ENCODE peak calls at places on chromosomes 6 and 20, in four cellular contexts. One of them, this sample, is unnamed.

GRCh38 chr20:6081236-6081635 is 27.4 kb upstream of the LRRN4 start:
- DNase-seq in HepG2: peak; percentile 26
- DNase-seq in K562: no peak
- DNase-seq in HCT116: no peak
- DNase-seq in this sample: no peak

GRCh38 chr6:169975286-169975685 is 223.9 kb downstream of the ERMARD start:
- DNase-seq in K562: no peak
- DNase-seq in HCT116: no peak
- DNase-seq in HepG2: no peak
- DNase-seq in this sample: no peak

GRCh38 chr20:35660122-35660937 is 4.4 kb downstream of the CPNE1 start:
- DNase-seq in K562: no peak
- DNase-seq in HepG2: no peak
- DNase-seq in HCT116: no peak
- DNase-seq in this sample: no peak

GRCh38 chr6:35566794-35567193 is 54.1 kb upstream of the TULP1 start:
- DNase-seq in HepG2: no peak
- DNase-seq in HCT116: no peak
- DNase-seq in K562: no peak
- DNase-seq in this sample: no peak

GRCh38 chr6:12275084-12275483 is 15.1 kb upstream of the EDN1 start:
- DNase-seq in HCT116: no peak
- DNase-seq in HepG2: no peak
- DNase-seq in K562: peak; percentile 28
- DNase-seq in this sample: no peak

GRCh38 chr6:17413313-17413750 is 19.9 kb downstream of the CAP2 start:
- DNase-seq in HepG2: no peak
- DNase-seq in K562: no peak
- DNase-seq in HCT116: no peak
- DNase-seq in this sample: no peak

GRCh38 chr6:148146717-148147116 is 195.9 kb upstream of the SASH1 start:
- DNase-seq in HCT116: peak; percentile 13
- DNase-seq in K562: no peak
- DNase-seq in HepG2: no peak
- DNase-seq in this sample: no peak

GRCh38 chr6:24980507-24981384 is 45.0 kb upstream of the RIPOR2 start:
- DNase-seq in K562: no peak
- DNase-seq in HCT116: no peak
- DNase-seq in HepG2: no peak
- DNase-seq in this sample: no peak

GRCh38 chr20:50304883-50305635 is 114.4 kb downstream of the CEBPB start:
- DNase-seq in K562: no peak
- DNase-seq in HepG2: peak; percentile 92
- DNase-seq in HCT116: no peak
- DNase-seq in this sample: no peak

GRCh38 chr20:56796345-56796744 is 167.2 kb downstream of the TFAP2C start:
- DNase-seq in K562: no peak
- DNase-seq in HCT116: no peak
- DNase-seq in HepG2: no peak
- DNase-seq in this sample: no peak

GRCh38 chr20:38017959-38018358 is 15.3 kb downstream of the TTI1 start:
- DNase-seq in HepG2: no peak
- DNase-seq in HCT116: no peak
- DNase-seq in K562: no peak
- DNase-seq in this sample: no peak

GRCh38 chr6:2376429-2377355 is 131.3 kb upstream of the GMDS start:
- DNase-seq in K562: no peak
- DNase-seq in HepG2: no peak
- DNase-seq in HCT116: peak; percentile 65
- DNase-seq in this sample: no peak

GRCh38 chr6:36133912-36134311 is 3.6 kb downstream of the MAPK13 start:
- DNase-seq in HepG2: no peak
- DNase-seq in K562: no peak
- DNase-seq in HCT116: no peak
- DNase-seq in this sample: no peak

GRCh38 chr6:17493286-17493685 is 99.9 kb downstream of the CAP2 start:
- DNase-seq in HepG2: no peak
- DNase-seq in HCT116: no peak
- DNase-seq in K562: peak; percentile 59
- DNase-seq in this sample: no peak

GRCh38 chr6:47200536-47201334 is 109.0 kb downstream of the TNFRSF21 start:
- DNase-seq in K562: no peak
- DNase-seq in HCT116: no peak
- DNase-seq in HepG2: peak; percentile 71
- DNase-seq in this sample: no peak

GRCh38 chr6:148867851-148868250 is 121.0 kb downstream of the UST start:
- DNase-seq in HCT116: no peak
- DNase-seq in K562: no peak
- DNase-seq in HepG2: no peak
- DNase-seq in this sample: no peak

GRCh38 chr20:10109621-10110020 is 74.8 kb downstream of the ANKEF1 start:
- DNase-seq in HepG2: no peak
- DNase-seq in K562: no peak
- DNase-seq in HCT116: no peak
- DNase-seq in this sample: no peak

GRCh38 chr20:1286267-1287036 is 20.4 kb downstream of the SNPH start:
- DNase-seq in HepG2: no peak
- DNase-seq in K562: no peak
- DNase-seq in HCT116: no peak
- DNase-seq in this sample: no peak

GRCh38 chr6:27591660-27592059 is 118.8 kb upstream of the ZNF184 start:
- DNase-seq in K562: peak; percentile 50
- DNase-seq in HepG2: peak; percentile 72
- DNase-seq in HCT116: no peak
- DNase-seq in this sample: peak; percentile 78

GRCh38 chr6:5671604-5672559 is 334.8 kb downstream of the NRN1 start:
- DNase-seq in HepG2: no peak
- DNase-seq in HCT116: no peak
- DNase-seq in K562: no peak
- DNase-seq in this sample: no peak

GRCh38 chr20:3407426-3408250 is at the start of gene DNAAF9:
- DNase-seq in HCT116: peak; percentile 38
- DNase-seq in HepG2: peak; percentile 81
- DNase-seq in K562: peak; percentile 92
- DNase-seq in this sample: peak; percentile 46
- TF ChIP-seq JUND in HCT116: no peak
- TF ChIP-seq JUND in HepG2: peak; percentile 27
- TF ChIP-seq JUND in K562: no peak
- TF ChIP-seq JUND in this sample: no peak

GRCh38 chr6:44685213-44685612 is 297.7 kb downstream of the CDC5L start:
- DNase-seq in HepG2: no peak
- DNase-seq in K562: no peak
- DNase-seq in HCT116: no peak
- DNase-seq in this sample: no peak

GRCh38 chr6:44682987-44683779 is 295.7 kb downstream of the CDC5L start:
- DNase-seq in HCT116: no peak
- DNase-seq in K562: no peak
- DNase-seq in HepG2: no peak
- DNase-seq in this sample: peak; percentile 13

GRCh38 chr6:44681782-44682181 is 294.3 kb downstream of the CDC5L start:
- DNase-seq in K562: no peak
- DNase-seq in HepG2: no peak
- DNase-seq in HCT116: no peak
- DNase-seq in this sample: no peak

GRCh38 chr6:44679906-44680698 is 292.6 kb downstream of the CDC5L start:
- DNase-seq in HepG2: no peak
- DNase-seq in K562: no peak
- DNase-seq in HCT116: no peak
- DNase-seq in this sample: no peak

DNA sequence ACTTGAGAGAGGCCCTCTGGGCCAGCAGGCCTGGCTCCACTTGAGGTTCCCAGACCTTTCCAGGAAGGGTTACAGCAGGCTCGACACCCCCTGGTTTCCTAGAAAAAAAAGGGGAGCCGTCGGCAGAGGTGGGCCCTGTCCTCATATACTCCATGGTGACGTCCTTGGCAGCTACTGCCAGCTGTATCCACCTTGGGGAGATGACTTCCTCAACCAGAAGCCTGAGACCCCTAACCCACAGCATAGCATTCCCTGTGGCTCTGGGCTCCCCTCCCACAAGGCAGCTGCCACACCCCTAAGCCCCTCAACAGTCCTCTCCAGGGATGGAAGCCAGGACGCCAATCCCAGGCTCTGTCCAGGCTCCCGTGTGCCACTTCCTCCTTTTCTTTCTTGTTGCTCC is 294.8 kb downstream of the CDC5L start:
- DNase-seq in K562: no peak
- DNase-seq in HCT116: no peak
- DNase-seq in HepG2: no peak
- DNase-seq in this sample: no peak
- TF ChIP-seq FOSL1 in K562: no peak
- TF ChIP-seq FOSL1 in HCT116: no peak
- TF ChIP-seq FOSL1 in HepG2: no peak
- TF ChIP-seq FOSL1 in this sample: no peak

GRCh38 chr6:44740566-44741120 is 353.1 kb downstream of the CDC5L start:
- DNase-seq in K562: no peak
- DNase-seq in HepG2: no peak
- DNase-seq in HCT116: no peak
- DNase-seq in this sample: no peak
- TF ChIP-seq JUND in K562: no peak
- TF ChIP-seq JUND in HepG2: no peak
- TF ChIP-seq JUND in HCT116: no peak
- TF ChIP-seq JUND in this sample: no peak

GRCh38 chr6:83198486-83199172 is 5.5 kb downstream of the RWDD2A start:
- DNase-seq in HCT116: no peak
- DNase-seq in HepG2: no peak
- DNase-seq in K562: no peak
- DNase-seq in this sample: no peak
- TF ChIP-seq FOSL1 in HCT116: no peak
- TF ChIP-seq FOSL1 in HepG2: no peak
- TF ChIP-seq FOSL1 in K562: no peak
- TF ChIP-seq FOSL1 in this sample: no peak

GRCh38 chr6:75285156-75285639 is 606 bp upstream of the TMEM30A start:
- DNase-seq in HCT116: no peak
- DNase-seq in K562: no peak
- DNase-seq in HepG2: no peak
- DNase-seq in this sample: no peak
- TF ChIP-seq JUND in HCT116: no peak
- TF ChIP-seq JUND in K562: no peak
- TF ChIP-seq JUND in HepG2: no peak
- TF ChIP-seq JUND in this sample: no peak

GRCh38 chr6:143840595-143840994 is 2.5 kb upstream of the LTV1 start:
- DNase-seq in HCT116: no peak
- DNase-seq in HepG2: no peak
- DNase-seq in K562: no peak
- DNase-seq in this sample: no peak
- TF ChIP-seq FOSL1 in HCT116: no peak
- TF ChIP-seq FOSL1 in HepG2: no peak
- TF ChIP-seq FOSL1 in K562: no peak
- TF ChIP-seq FOSL1 in this sample: no peak

GRCh38 chr6:56521454-56521853 is 121.2 kb downstream of the DST start:
- DNase-seq in HepG2: peak; percentile 83
- DNase-seq in K562: no peak
- DNase-seq in HCT116: no peak
- DNase-seq in this sample: no peak

GRCh38 chr6:56521988-56522387 is 120.7 kb downstream of the DST start:
- DNase-seq in HepG2: no peak
- DNase-seq in HCT116: no peak
- DNase-seq in K562: no peak
- DNase-seq in this sample: no peak

GRCh38 chr6:56520218-56520617 is 122.5 kb downstream of the DST start:
- DNase-seq in HepG2: no peak
- DNase-seq in HCT116: no peak
- DNase-seq in K562: no peak
- DNase-seq in this sample: no peak

GRCh38 chr6:56524891-56525703 is 117.6 kb downstream of the DST start:
- DNase-seq in HepG2: no peak
- DNase-seq in HCT116: no peak
- DNase-seq in K562: no peak
- DNase-seq in this sample: no peak

DNA sequence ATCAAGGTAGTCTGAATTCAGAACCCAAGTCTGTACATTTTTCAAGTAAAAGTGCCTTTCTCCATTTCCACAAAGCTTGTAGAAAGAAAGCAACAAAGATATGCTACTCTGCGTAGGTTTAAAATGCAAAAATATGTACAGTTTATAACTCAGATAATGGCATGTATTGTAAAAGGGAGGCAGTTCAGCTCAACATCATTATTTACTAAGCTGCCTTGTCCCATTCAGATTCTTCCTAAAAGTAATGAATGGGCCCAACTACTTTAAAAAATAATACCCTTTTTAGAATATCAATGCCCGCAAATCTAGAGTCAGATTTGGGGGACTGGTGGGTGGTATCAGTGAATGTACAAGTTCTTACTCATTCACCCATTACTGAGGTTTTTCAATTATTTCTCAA is 119.8 kb downstream of the DST start:
- DNase-seq in HCT116: no peak
- DNase-seq in HepG2: no peak
- DNase-seq in K562: no peak
- DNase-seq in this sample: no peak
- TF ChIP-seq JUND in HCT116: no peak
- TF ChIP-seq JUND in HepG2: no peak
- TF ChIP-seq JUND in K562: no peak
- TF ChIP-seq JUND in this sample: no peak

GRCh38 chr6:39527792-39528564 is 197.2 kb downstream of the KIF6 start:
- DNase-seq in HCT116: no peak
- DNase-seq in HepG2: no peak
- DNase-seq in K562: no peak
- DNase-seq in this sample: no peak

DNA sequence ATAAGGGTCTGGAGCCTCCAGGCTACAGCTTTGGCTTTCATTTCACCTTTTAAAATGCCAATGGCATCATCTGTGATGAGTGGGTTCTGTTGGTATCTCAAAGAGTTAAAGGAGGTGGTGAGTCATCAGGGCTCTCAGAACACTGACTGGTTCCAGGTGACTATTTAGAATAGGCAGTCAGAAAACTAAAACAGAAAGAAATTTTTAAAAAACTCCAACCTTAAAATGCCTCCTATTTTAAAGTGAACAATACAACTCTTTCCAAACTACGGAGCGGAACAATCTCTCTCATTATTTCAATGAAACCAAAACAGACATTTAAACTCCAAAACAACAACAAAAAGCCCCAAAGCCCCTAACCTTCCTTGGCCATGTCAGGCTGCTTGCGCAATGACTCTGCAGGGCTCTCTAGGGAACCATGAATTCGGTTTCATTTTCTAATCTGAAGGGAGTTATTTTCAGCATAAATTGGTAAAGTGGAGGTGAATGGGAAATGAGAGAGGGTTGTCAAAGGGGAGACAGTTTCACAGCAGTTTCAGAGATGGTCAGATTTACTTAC is 194.9 kb downstream of the KIF6 start:
- DNase-seq in K562: no peak
- DNase-seq in HepG2: no peak
- DNase-seq in HCT116: no peak
- DNase-seq in this sample: no peak
- TF ChIP-seq FOSL1 in K562: no peak
- TF ChIP-seq FOSL1 in HepG2: no peak
- TF ChIP-seq FOSL1 in HCT116: no peak
- TF ChIP-seq FOSL1 in this sample: no peak